ENCODE peak calls at places on chromosomes 12 and 14, in seven cellular contexts. One of them, this sample, is unnamed.

GRCh38 chr14:62071029-62071428 is 308.8 kb downstream of the SNAPC1 start:
- DNase-seq in activated naive CD8-positive, alpha-beta T cell treated with anti-CD3 and anti-CD28 coated beads for 36 hours: no peak
- DNase-seq in stimulated activated CD4-positive, alpha-beta T cell treated with anti-CD3 and anti-CD28 coated beads, Interleukin-15, amount 100 ng/mL, for 1 hour: no peak
- DNase-seq in testis: no peak
- DNase-seq in Ammon's horn: no peak
- DNase-seq in heart left ventricle: no peak
- DNase-seq in activated CD8-positive, alpha-beta memory T cell treated with anti-CD3 and anti-CD28 coated beads for 24 hours: no peak
- DNase-seq in this sample: no peak

GRCh38 chr14:37447883-37448391 is 147.1 kb downstream of the FOXA1 start:
- DNase-seq in activated naive CD8-positive, alpha-beta T cell treated with anti-CD3 and anti-CD28 coated beads for 36 hours: no peak
- DNase-seq in stimulated activated CD4-positive, alpha-beta T cell treated with anti-CD3 and anti-CD28 coated beads, Interleukin-15, amount 100 ng/mL, for 1 hour: no peak
- DNase-seq in testis: no peak
- DNase-seq in Ammon's horn: no peak
- DNase-seq in heart left ventricle: no peak
- DNase-seq in activated CD8-positive, alpha-beta memory T cell treated with anti-CD3 and anti-CD28 coated beads for 24 hours: no peak
- DNase-seq in this sample: no peak

GRCh38 chr14:50139192-50139591 is 22.8 kb upstream of the VCPKMT start:
- DNase-seq in activated naive CD8-positive, alpha-beta T cell treated with anti-CD3 and anti-CD28 coated beads for 36 hours: no peak
- DNase-seq in stimulated activated CD4-positive, alpha-beta T cell treated with anti-CD3 and anti-CD28 coated beads, Interleukin-15, amount 100 ng/mL, for 1 hour: no peak
- DNase-seq in testis: no peak
- DNase-seq in Ammon's horn: no peak
- DNase-seq in heart left ventricle: no peak
- DNase-seq in activated CD8-positive, alpha-beta memory T cell treated with anti-CD3 and anti-CD28 coated beads for 24 hours: no peak
- DNase-seq in this sample: no peak

GRCh38 chr14:86654558-86655184 is 1124.7 kb downstream of the FLRT2 start:
- DNase-seq in activated naive CD8-positive, alpha-beta T cell treated with anti-CD3 and anti-CD28 coated beads for 36 hours: peak; percentile 10
- DNase-seq in stimulated activated CD4-positive, alpha-beta T cell treated with anti-CD3 and anti-CD28 coated beads, Interleukin-15, amount 100 ng/mL, for 1 hour: no peak
- DNase-seq in testis: peak; percentile 93
- DNase-seq in Ammon's horn: no peak
- DNase-seq in heart left ventricle: peak; percentile 30
- DNase-seq in activated CD8-positive, alpha-beta memory T cell treated with anti-CD3 and anti-CD28 coated beads for 24 hours: peak; percentile 56
- DNase-seq in this sample: peak; percentile 40

GRCh38 chr12:47808049-47808448 is 11.7 kb downstream of the HDAC7 start:
- DNase-seq in activated naive CD8-positive, alpha-beta T cell treated with anti-CD3 and anti-CD28 coated beads for 36 hours: peak; percentile 83
- DNase-seq in stimulated activated CD4-positive, alpha-beta T cell treated with anti-CD3 and anti-CD28 coated beads, Interleukin-15, amount 100 ng/mL, for 1 hour: peak; percentile 67
- DNase-seq in testis: no peak
- DNase-seq in Ammon's horn: peak; percentile 62
- DNase-seq in heart left ventricle: peak; percentile 65
- DNase-seq in activated CD8-positive, alpha-beta memory T cell treated with anti-CD3 and anti-CD28 coated beads for 24 hours: peak; percentile 90
- DNase-seq in this sample: peak; percentile 95

GRCh38 chr14:96257056-96257455 is 1.0 kb downstream of the BDKRB1 start:
- DNase-seq in activated naive CD8-positive, alpha-beta T cell treated with anti-CD3 and anti-CD28 coated beads for 36 hours: no peak
- DNase-seq in stimulated activated CD4-positive, alpha-beta T cell treated with anti-CD3 and anti-CD28 coated beads, Interleukin-15, amount 100 ng/mL, for 1 hour: no peak
- DNase-seq in testis: no peak
- DNase-seq in Ammon's horn: no peak
- DNase-seq in heart left ventricle: no peak
- DNase-seq in activated CD8-positive, alpha-beta memory T cell treated with anti-CD3 and anti-CD28 coated beads for 24 hours: no peak
- DNase-seq in this sample: no peak

GRCh38 chr14:68932686-68933085 is 46.4 kb downstream of the ACTN1 start:
- DNase-seq in activated naive CD8-positive, alpha-beta T cell treated with anti-CD3 and anti-CD28 coated beads for 36 hours: no peak
- DNase-seq in stimulated activated CD4-positive, alpha-beta T cell treated with anti-CD3 and anti-CD28 coated beads, Interleukin-15, amount 100 ng/mL, for 1 hour: no peak
- DNase-seq in testis: no peak
- DNase-seq in Ammon's horn: no peak
- DNase-seq in heart left ventricle: peak; percentile 3
- DNase-seq in activated CD8-positive, alpha-beta memory T cell treated with anti-CD3 and anti-CD28 coated beads for 24 hours: no peak
- DNase-seq in this sample: no peak

GRCh38 chr12:26762185-26762584 is 70.8 kb downstream of the ITPR2 start:
- DNase-seq in activated naive CD8-positive, alpha-beta T cell treated with anti-CD3 and anti-CD28 coated beads for 36 hours: no peak
- DNase-seq in stimulated activated CD4-positive, alpha-beta T cell treated with anti-CD3 and anti-CD28 coated beads, Interleukin-15, amount 100 ng/mL, for 1 hour: no peak
- DNase-seq in testis: no peak
- DNase-seq in Ammon's horn: no peak
- DNase-seq in heart left ventricle: no peak
- DNase-seq in activated CD8-positive, alpha-beta memory T cell treated with anti-CD3 and anti-CD28 coated beads for 24 hours: no peak
- DNase-seq in this sample: no peak

GRCh38 chr14:105937253-105938054 is 411.1 kb downstream of the TMEM121 start:
- DNase-seq in activated naive CD8-positive, alpha-beta T cell treated with anti-CD3 and anti-CD28 coated beads for 36 hours: no peak
- DNase-seq in stimulated activated CD4-positive, alpha-beta T cell treated with anti-CD3 and anti-CD28 coated beads, Interleukin-15, amount 100 ng/mL, for 1 hour: no peak
- DNase-seq in testis: no peak
- DNase-seq in Ammon's horn: no peak
- DNase-seq in heart left ventricle: no peak
- DNase-seq in activated CD8-positive, alpha-beta memory T cell treated with anti-CD3 and anti-CD28 coated beads for 24 hours: peak; percentile 43
- DNase-seq in this sample: no peak

GRCh38 chr14:51019089-51019488 is 74.8 kb upstream of the PYGL start:
- DNase-seq in activated naive CD8-positive, alpha-beta T cell treated with anti-CD3 and anti-CD28 coated beads for 36 hours: no peak
- DNase-seq in stimulated activated CD4-positive, alpha-beta T cell treated with anti-CD3 and anti-CD28 coated beads, Interleukin-15, amount 100 ng/mL, for 1 hour: no peak
- DNase-seq in testis: no peak
- DNase-seq in Ammon's horn: no peak
- DNase-seq in heart left ventricle: no peak
- DNase-seq in activated CD8-positive, alpha-beta memory T cell treated with anti-CD3 and anti-CD28 coated beads for 24 hours: no peak
- DNase-seq in this sample: no peak

GRCh38 chr12:3185260-3185870 is 108.2 kb downstream of the TSPAN9 start:
- DNase-seq in activated naive CD8-positive, alpha-beta T cell treated with anti-CD3 and anti-CD28 coated beads for 36 hours: no peak
- DNase-seq in stimulated activated CD4-positive, alpha-beta T cell treated with anti-CD3 and anti-CD28 coated beads, Interleukin-15, amount 100 ng/mL, for 1 hour: no peak
- DNase-seq in testis: no peak
- DNase-seq in Ammon's horn: no peak
- DNase-seq in heart left ventricle: peak; percentile 88
- DNase-seq in activated CD8-positive, alpha-beta memory T cell treated with anti-CD3 and anti-CD28 coated beads for 24 hours: no peak
- DNase-seq in this sample: no peak

GRCh38 chr14:32654106-32654505 is 284.6 kb upstream of the NPAS3 start:
- DNase-seq in activated naive CD8-positive, alpha-beta T cell treated with anti-CD3 and anti-CD28 coated beads for 36 hours: no peak
- DNase-seq in stimulated activated CD4-positive, alpha-beta T cell treated with anti-CD3 and anti-CD28 coated beads, Interleukin-15, amount 100 ng/mL, for 1 hour: no peak
- DNase-seq in testis: no peak
- DNase-seq in Ammon's horn: no peak
- DNase-seq in heart left ventricle: no peak
- DNase-seq in activated CD8-positive, alpha-beta memory T cell treated with anti-CD3 and anti-CD28 coated beads for 24 hours: no peak
- DNase-seq in this sample: no peak

GRCh38 chr12:6827982-6828670 is at the start of gene P3H3:
- DNase-seq in activated naive CD8-positive, alpha-beta T cell treated with anti-CD3 and anti-CD28 coated beads for 36 hours: peak; percentile 46
- DNase-seq in stimulated activated CD4-positive, alpha-beta T cell treated with anti-CD3 and anti-CD28 coated beads, Interleukin-15, amount 100 ng/mL, for 1 hour: no peak
- DNase-seq in testis: peak; percentile 43
- DNase-seq in Ammon's horn: peak; percentile 51
- DNase-seq in heart left ventricle: peak; percentile 51
- DNase-seq in activated CD8-positive, alpha-beta memory T cell treated with anti-CD3 and anti-CD28 coated beads for 24 hours: peak; percentile 65
- DNase-seq in this sample: no peak

GRCh38 chr14:97776890-97777564 is 979.8 kb downstream of the VRK1 start:
- DNase-seq in activated naive CD8-positive, alpha-beta T cell treated with anti-CD3 and anti-CD28 coated beads for 36 hours: no peak
- DNase-seq in stimulated activated CD4-positive, alpha-beta T cell treated with anti-CD3 and anti-CD28 coated beads, Interleukin-15, amount 100 ng/mL, for 1 hour: no peak
- DNase-seq in testis: no peak
- DNase-seq in Ammon's horn: no peak
- DNase-seq in heart left ventricle: no peak
- DNase-seq in activated CD8-positive, alpha-beta memory T cell treated with anti-CD3 and anti-CD28 coated beads for 24 hours: no peak
- DNase-seq in this sample: no peak

GRCh38 chr12:6074394-6074793 is 50.1 kb downstream of the VWF start:
- DNase-seq in activated naive CD8-positive, alpha-beta T cell treated with anti-CD3 and anti-CD28 coated beads for 36 hours: no peak
- DNase-seq in stimulated activated CD4-positive, alpha-beta T cell treated with anti-CD3 and anti-CD28 coated beads, Interleukin-15, amount 100 ng/mL, for 1 hour: no peak
- DNase-seq in testis: no peak
- DNase-seq in Ammon's horn: no peak
- DNase-seq in heart left ventricle: no peak
- DNase-seq in activated CD8-positive, alpha-beta memory T cell treated with anti-CD3 and anti-CD28 coated beads for 24 hours: no peak
- DNase-seq in this sample: peak; percentile 61

GRCh38 chr14:40447032-40447431 is 1014.8 kb upstream of the FBXO33 start:
- DNase-seq in activated naive CD8-positive, alpha-beta T cell treated with anti-CD3 and anti-CD28 coated beads for 36 hours: no peak
- DNase-seq in stimulated activated CD4-positive, alpha-beta T cell treated with anti-CD3 and anti-CD28 coated beads, Interleukin-15, amount 100 ng/mL, for 1 hour: no peak
- DNase-seq in testis: no peak
- DNase-seq in Ammon's horn: no peak
- DNase-seq in heart left ventricle: no peak
- DNase-seq in activated CD8-positive, alpha-beta memory T cell treated with anti-CD3 and anti-CD28 coated beads for 24 hours: no peak
- DNase-seq in this sample: no peak

GRCh38 chr12:107512391-107512790 is 173.2 kb upstream of the PWP1 start:
- DNase-seq in activated naive CD8-positive, alpha-beta T cell treated with anti-CD3 and anti-CD28 coated beads for 36 hours: no peak
- DNase-seq in stimulated activated CD4-positive, alpha-beta T cell treated with anti-CD3 and anti-CD28 coated beads, Interleukin-15, amount 100 ng/mL, for 1 hour: no peak
- DNase-seq in testis: no peak
- DNase-seq in Ammon's horn: no peak
- DNase-seq in heart left ventricle: no peak
- DNase-seq in activated CD8-positive, alpha-beta memory T cell treated with anti-CD3 and anti-CD28 coated beads for 24 hours: no peak
- DNase-seq in this sample: no peak

GRCh38 chr12:98820005-98820404 is 174.9 kb downstream of the APAF1 start:
- DNase-seq in activated naive CD8-positive, alpha-beta T cell treated with anti-CD3 and anti-CD28 coated beads for 36 hours: no peak
- DNase-seq in stimulated activated CD4-positive, alpha-beta T cell treated with anti-CD3 and anti-CD28 coated beads, Interleukin-15, amount 100 ng/mL, for 1 hour: no peak
- DNase-seq in testis: no peak
- DNase-seq in Ammon's horn: peak; percentile 43
- DNase-seq in heart left ventricle: no peak
- DNase-seq in activated CD8-positive, alpha-beta memory T cell treated with anti-CD3 and anti-CD28 coated beads for 24 hours: no peak
- DNase-seq in this sample: no peak

GRCh38 chr14:34203271-34203722 is 252.4 kb upstream of the EGLN3 start:
- DNase-seq in activated naive CD8-positive, alpha-beta T cell treated with anti-CD3 and anti-CD28 coated beads for 36 hours: no peak
- DNase-seq in stimulated activated CD4-positive, alpha-beta T cell treated with anti-CD3 and anti-CD28 coated beads, Interleukin-15, amount 100 ng/mL, for 1 hour: no peak
- DNase-seq in testis: no peak
- DNase-seq in Ammon's horn: no peak
- DNase-seq in heart left ventricle: no peak
- DNase-seq in activated CD8-positive, alpha-beta memory T cell treated with anti-CD3 and anti-CD28 coated beads for 24 hours: no peak
- DNase-seq in this sample: no peak

This sample was measured in activated CD8-positive, alpha-beta T cell treated with anti-CD3 and anti-CD28 coated beads, Interleukin-2, amount 10 ng/mL, durations not matched to agents 7 days and 5 days.